ENCODE peak calls at places on chromosomes 2 and 18, in six cellular contexts. M, T, Q, J, H and F are unnamed samples.

GRCh38 chr2:152716805-152717241 is 438 bp downstream of the PRPF40A start:
- DNase-seq in M (no peak), T (peak), Q (no peak), H (no peak), J (peak), F (no peak)

GRCh38 chr2:46277470-46278190 is 19.6 kb upstream of the EPAS1 start:
- DNase-seq in J (no peak), H (no peak), Q (no peak), T (no peak), M (no peak), F (no peak)

GRCh38 chr2:1893856-1894255 is 149.5 kb upstream of the PXDN start:
- DNase-seq in J (no peak), H (no peak), T (no peak), M (no peak), Q (no peak), F (no peak)

GRCh38 chr2:11997142-11997541 is 250.7 kb downstream of the LPIN1 start:
- DNase-seq in T (no peak), Q (no peak), J (no peak), H (no peak), M (no peak), F (no peak)

GRCh38 chr18:54269924-54270844 is 867 bp downstream of the POLI start:
- DNase-seq in T (peak), Q (peak), H (no peak), M (peak), J (no peak), F (no peak)

GRCh38 chr2:84539729-84540128 is 23.4 kb downstream of the DNAH6 start:
- DNase-seq in H (no peak), Q (no peak), J (no peak), T (no peak), M (no peak), F (no peak)

GRCh38 chr18:10012526-10012925 is 98.7 kb downstream of the VAPA start:
- DNase-seq in Q (no peak), H (no peak), T (no peak), J (no peak), M (no peak), F (no peak)

GRCh38 chr18:32301976-32302743 is 112.3 kb downstream of the MEP1B start:
- DNase-seq in Q (no peak), T (no peak), J (no peak), M (no peak), H (peak), F (no peak)

GRCh38 chr2:239644016-239644415 is 243.2 kb upstream of the HDAC4 start:
- DNase-seq in J (no peak), H (no peak), M (no peak), Q (no peak), T (no peak), F (no peak)

GRCh38 chr2:190180313-190181065 is 118.0 kb upstream of the MSTN start:
- DNase-seq in J (peak), Q (peak), H (no peak), T (peak), M (no peak), F (peak)

GRCh38 chr2:1605659-1606400 is 138.5 kb downstream of the PXDN start:
- DNase-seq in Q (no peak), H (no peak), M (no peak), J (peak), T (peak), F (peak)

GRCh38 chr18:39839782-39840181 is 2115.3 kb upstream of the PIK3C3 start:
- DNase-seq in Q (no peak), T (no peak), J (no peak), M (no peak), H (no peak), F (no peak)

GRCh38 chr2:29293830-29294438 is 178.7 kb downstream of the CLIP4 start:
- DNase-seq in H (no peak), Q (no peak), J (no peak), M (no peak), T (no peak), F (no peak)

GRCh38 chr18:55316615-55317184 is 271.3 kb downstream of the TCF4 start:
- DNase-seq in J (no peak), T (no peak), M (no peak), H (no peak), Q (no peak), F (no peak)

GRCh38 chr2:64537991-64538390 is 13.9 kb downstream of the AFTPH start:
- DNase-seq in M (no peak), H (no peak), J (no peak), Q (no peak), T (no peak), F (no peak)

GRCh38 chr2:50535971-50536759 is 495.8 kb downstream of the NRXN1 start:
- DNase-seq in T (peak), J (no peak), Q (no peak), M (no peak), H (no peak), F (no peak)

GRCh38 chr2:241777167-241777685 is 604 bp downstream of the GAL3ST2 start:
- DNase-seq in H (no peak), M (no peak), J (no peak), Q (no peak), T (no peak), F (peak)

GRCh38 chr2:235861383-235861782 is 306.8 kb downstream of the GBX2 start:
- DNase-seq in Q (no peak), H (no peak), J (no peak), T (no peak), M (no peak), F (no peak)

GRCh38 chr2:9982891-9983290 is 31.4 kb downstream of the GRHL1 start:
- DNase-seq in M (no peak), Q (no peak), J (no peak), T (no peak), H (no peak), F (no peak)

GRCh38 chr18:49621851-49622351 is 60.0 kb downstream of the LIPG start:
- DNase-seq in H (no peak), M (no peak), J (no peak), Q (no peak), T (no peak), F (no peak)

GRCh38 chr2:74908763-74909444 is 49.5 kb upstream of the POLE4 start:
- DNase-seq in Q (no peak), J (no peak), M (no peak), T (no peak), H (no peak), F (no peak)

GRCh38 chr18:58034370-58034769 is 9.7 kb upstream of the NEDD4L start:
- DNase-seq in Q (no peak), T (no peak), J (no peak), M (no peak), H (no peak), F (no peak)

GRCh38 chr2:136164377-136164776 is 46.4 kb upstream of the CXCR4 start:
- DNase-seq in H (no peak), J (no peak), Q (no peak), T (no peak), M (no peak), F (no peak)

GRCh38 chr2:25062461-25062860 is 20.6 kb downstream of the EFR3B start:
- DNase-seq in J (no peak), T (no peak), H (no peak), Q (no peak), M (no peak), F (no peak)

GRCh38 chr18:24138281-24138883 is 480 bp upstream of the CABYR start:
- DNase-seq in J (no peak), M (no peak), Q (no peak), H (no peak), T (no peak), F (no peak)

GRCh38 chr2:100703213-100703612 is 116.7 kb upstream of the NPAS2 start:
- DNase-seq in J (no peak), Q (no peak), T (no peak), M (no peak), H (no peak), F (no peak)

GRCh38 chr2:137190411-137191190 is 425.3 kb downstream of the THSD7B start:
- DNase-seq in J (no peak), T (no peak), H (no peak), Q (no peak), M (no peak), F (no peak)

GRCh38 chr2:171319164-171319810 is 114.5 kb downstream of the METTL8 start:
- DNase-seq in T (no peak), M (no peak), J (no peak), H (no peak), Q (no peak), F (no peak)

GRCh38 chr2:149579972-149580882 is 7.3 kb downstream of the MMADHC start:
- DNase-seq in H (no peak), M (no peak), J (no peak), T (no peak), Q (no peak), F (no peak)

GRCh38 chr18:48334845-48335244 is 74.3 kb downstream of the ZBTB7C start:
- DNase-seq in T (no peak), J (no peak), H (no peak), Q (no peak), M (no peak), F (no peak)

GRCh38 chr2:170222298-170222697 is 44.4 kb downstream of the MYO3B start:
- DNase-seq in J (no peak), T (no peak), Q (no peak), M (no peak), H (no peak), F (no peak)

GRCh38 chr2:227499971-227500630 is 28.1 kb downstream of the AGFG1 start:
- DNase-seq in H (no peak), M (no peak), Q (no peak), J (no peak), T (no peak), F (no peak)

GRCh38 chr18:73124165-73124564 is 256.4 kb upstream of the NETO1 start:
- DNase-seq in H (no peak), Q (no peak), T (no peak), J (no peak), M (no peak), F (no peak)

GRCh38 chr2:73939419-73939818 is 12.7 kb downstream of the DGUOK start:
- DNase-seq in J (no peak), M (no peak), H (no peak), T (no peak), Q (peak), F (no peak)

GRCh38 chr2:38601061-38601460 is 1.7 kb downstream of the HNRNPLL start:
- DNase-seq in J (no peak), H (no peak), Q (no peak), T (no peak), M (no peak), F (no peak)

GRCh38 chr2:38603402-38604265 is 906 bp upstream of the HNRNPLL start:
- DNase-seq in M (no peak), J (peak), Q (peak), H (no peak), T (peak), F (no peak)

GRCh38 chr2:38601463-38602135 is 1.1 kb downstream of the HNRNPLL start:
- DNase-seq in H (no peak), T (no peak), Q (no peak), M (no peak), J (no peak), F (no peak)

GRCh38 chr2:38602136-38602731 is 494 bp downstream of the HNRNPLL start:
- DNase-seq in M (no peak), J (peak), Q (peak), H (no peak), T (peak), F (no peak)

DNA sequence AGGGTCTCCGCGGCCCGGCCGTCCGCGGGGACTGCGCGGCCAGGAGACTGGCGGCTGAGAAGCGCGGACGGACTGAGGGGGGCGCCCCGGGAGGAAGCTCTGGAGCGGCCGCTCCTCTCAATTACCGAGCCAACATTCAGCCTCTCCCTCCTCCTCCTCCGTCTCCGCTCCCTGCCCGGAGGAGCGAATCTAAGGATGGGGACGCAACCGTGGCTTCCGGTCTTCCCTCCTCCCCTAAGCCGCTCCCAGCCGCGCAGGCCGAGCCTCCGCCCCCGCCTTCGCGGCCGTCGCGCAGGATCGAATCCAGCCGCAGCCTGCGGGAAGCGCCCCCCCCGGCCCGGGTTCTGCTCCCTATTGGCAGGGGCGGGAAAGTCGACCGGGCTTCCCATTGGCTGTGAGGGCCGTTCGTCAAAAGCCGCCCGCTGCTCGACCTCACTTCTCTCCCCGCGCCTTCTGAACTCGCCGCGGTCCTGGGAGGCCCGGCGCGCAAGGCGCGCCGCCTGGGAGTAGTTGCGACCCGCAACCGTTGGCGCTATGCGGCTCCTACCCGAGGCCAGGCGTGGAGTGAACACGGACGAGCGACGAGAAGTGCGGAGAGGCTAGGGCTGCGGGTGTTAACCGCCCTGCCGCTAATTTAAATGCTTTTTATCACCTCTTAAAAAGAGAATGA is at the start of gene HNRNPLL:
- DNase-seq in H (peak), J (peak), T (peak), Q (peak), M (peak), F (peak)
- TF ChIP-seq CTCF in H (no peak), J (no peak), T (no peak), Q (no peak), M (no peak), F (no peak)

DNA sequence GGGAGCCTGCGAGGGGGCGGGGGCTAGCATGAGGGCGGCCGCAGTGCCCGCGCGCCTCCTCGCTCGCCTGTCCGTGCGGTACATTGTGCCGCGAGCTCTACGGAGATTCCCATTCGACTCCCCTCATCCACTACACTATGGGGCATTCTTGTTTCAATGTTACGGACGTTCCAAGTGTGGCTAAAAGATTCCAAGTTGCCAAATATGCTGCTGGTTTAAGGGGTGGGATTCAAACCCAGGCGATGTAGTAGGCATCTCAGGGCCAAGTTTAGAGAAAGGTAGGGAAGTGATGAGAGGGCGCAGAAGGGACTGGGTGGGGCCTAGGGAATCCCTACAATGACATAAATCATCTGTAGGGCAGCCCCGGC is 10.0 kb upstream of the CRYBA2 start:
- DNase-seq in M (no peak), Q (no peak), H (no peak), J (no peak), T (no peak), F (no peak)
- TF ChIP-seq CTCF in M (no peak), Q (peak), H (no peak), J (no peak), T (no peak), F (no peak)

DNA sequence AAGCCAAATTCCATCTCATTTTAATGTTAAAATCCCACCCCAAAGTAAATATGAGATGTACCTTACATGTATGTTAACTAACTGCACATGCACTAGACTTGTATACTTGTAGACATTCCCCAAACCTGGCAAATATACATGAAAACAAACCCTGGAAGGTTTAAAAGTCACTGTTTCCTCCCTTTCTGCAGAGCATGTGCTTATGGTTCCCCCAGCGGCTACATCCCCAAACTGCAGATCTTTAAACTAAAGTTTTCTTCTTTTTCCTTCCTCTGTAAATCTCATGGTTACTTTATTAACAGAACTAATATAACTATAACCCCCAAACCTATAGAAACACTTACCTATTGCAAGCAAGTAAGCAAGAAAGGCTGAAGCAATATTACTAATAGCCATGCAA is 731.5 kb downstream of the LRP1B start:
- DNase-seq in M (no peak), T (no peak), Q (no peak), J (no peak), H (no peak), F (no peak)
- TF ChIP-seq CTCF in M (no peak), T (no peak), Q (no peak), J (no peak), H (peak), F (peak)

DNA sequence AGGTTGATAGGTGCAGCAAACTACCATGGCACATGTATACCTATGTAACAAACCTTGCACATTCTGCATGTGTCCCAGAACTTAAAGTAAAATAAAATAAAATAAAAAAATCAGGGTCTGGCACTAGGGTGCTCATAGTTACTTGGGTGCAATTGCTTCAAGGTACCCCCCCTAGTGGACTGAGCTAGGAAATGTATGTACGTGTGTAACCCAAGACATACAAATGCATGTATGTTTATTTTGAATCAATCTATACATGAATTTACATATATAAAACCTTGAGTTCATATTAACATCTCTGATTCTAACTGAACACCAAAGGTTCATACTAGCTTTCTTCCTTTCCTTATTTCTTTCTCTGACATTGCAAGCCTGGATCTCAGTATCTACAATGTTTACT is 51.5 kb downstream of the USP37 start:
- DNase-seq in J (no peak), Q (no peak), H (no peak), M (no peak), T (peak), F (no peak)
- TF ChIP-seq CTCF in J (no peak), Q (no peak), H (no peak), M (no peak), T (peak), F (peak)

GRCh38 chr18:46917108-46917807 is at the start of the genes KATNAL2 and PIAS2:
- DNase-seq in Q (peak), H (peak), M (peak), J (peak), T (peak), F (peak)
- TF ChIP-seq CTCF in Q (no peak), H (no peak), M (no peak), J (no peak), T (no peak), F (peak)

GRCh38 chr2:65999103-65999502 is 435.8 kb upstream of the MEIS1 start:
- DNase-seq in Q (no peak), T (no peak), M (no peak), J (no peak), H (no peak), F (no peak)

GRCh38 chr2:66001538-66001937 is 433.4 kb upstream of the MEIS1 start:
- DNase-seq in Q (no peak), T (no peak), H (no peak), J (no peak), M (no peak), F (no peak)

GRCh38 chr2:66000888-66001287 is 434.0 kb upstream of the MEIS1 start:
- DNase-seq in H (no peak), T (no peak), M (no peak), Q (no peak), J (no peak), F (no peak)

GRCh38 chr2:65997941-65998340 is 437.0 kb upstream of the MEIS1 start:
- DNase-seq in Q (no peak), J (no peak), M (no peak), T (no peak), H (no peak), F (no peak)

DNA sequence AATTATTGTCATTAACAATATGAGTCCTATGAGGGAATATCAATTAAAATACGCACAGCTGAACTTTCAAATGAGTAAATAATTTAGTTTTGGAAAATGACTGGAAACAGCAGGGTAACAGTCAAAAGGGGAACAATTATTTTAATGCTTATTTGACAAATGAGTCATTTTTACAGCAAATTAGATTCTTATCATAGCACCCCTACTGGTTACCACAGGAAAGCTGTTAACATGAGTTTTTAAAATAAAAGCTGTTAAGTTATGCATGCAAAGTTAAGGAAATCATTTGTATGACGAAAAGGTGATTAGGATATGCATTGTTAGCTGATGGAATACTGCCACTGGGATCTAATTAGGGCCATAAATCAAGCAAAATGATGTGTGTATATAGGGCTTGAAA is 435.1 kb upstream of the MEIS1 start:
- DNase-seq in H (no peak), J (no peak), Q (no peak), M (no peak), T (no peak), F (no peak)
- TF ChIP-seq CTCF in H (no peak), J (no peak), Q (no peak), M (no peak), T (no peak), F (peak)

GRCh38 chr2:120601566-120601965 is 134.1 kb upstream of the GLI2 start:
- DNase-seq in T (no peak), H (no peak), M (no peak), J (no peak), Q (no peak), F (peak)
- TF ChIP-seq CTCF in T (no peak), H (no peak), M (no peak), J (no peak), Q (no peak), F (no peak)